ENCODE peak calls at places on chromosomes 5 and 9, in five cellular contexts. Y is fibroblast of the aortic adventitia, M is fibroblast of pulmonary artery, Q is GM12865, U is RWPE2. O is an unnamed sample.

GRCh38 chr5:15943487-15943886 is 236.1 kb downstream of the MARCHF11 start:
- DNase-seq in Y (peak), M (peak), Q (no peak), U (no peak), O (no peak)

GRCh38 chr5:429453-430188 is 13.4 kb upstream of the EXOC3 start:
- DNase-seq in Y (peak), M (peak), Q (no peak), U (peak), O (no peak)

GRCh38 chr5:146066968-146067367 is 38.4 kb downstream of the PLAC8L1 start:
- DNase-seq in Y (no peak), M (no peak), Q (no peak), U (no peak), O (no peak)

GRCh38 chr9:76431601-76432000 is 27.4 kb upstream of the GCNT1 start:
- DNase-seq in Y (no peak), M (no peak), Q (no peak), U (no peak), O (no peak)

GRCh38 chr9:100575765-100576368 is 2.0 kb upstream of the CAVIN4 start:
- DNase-seq in Y (peak), M (peak), Q (no peak), U (no peak), O (peak)

GRCh38 chr5:90899014-90899604 is 340.5 kb downstream of the ADGRV1 start:
- DNase-seq in Y (no peak), M (no peak), Q (no peak), U (no peak), O (no peak)

GRCh38 chr5:97243352-97243751 is 60.3 kb upstream of the RIOK2 start:
- DNase-seq in Y (no peak), M (peak), Q (peak), U (no peak), O (no peak)

GRCh38 chr9:86604741-86605140 is 250.5 kb upstream of the TUT7 start:
- DNase-seq in Y (peak), M (no peak), Q (no peak), U (no peak), O (no peak)

GRCh38 chr5:14011089-14012004 is 66.9 kb upstream of the DNAH5 start:
- DNase-seq in Y (peak), M (peak), Q (peak), U (peak), O (peak)

GRCh38 chr9:114303977-114304376 is 18.9 kb upstream of the ORM1 start:
- DNase-seq in Y (no peak), M (no peak), Q (no peak), U (peak), O (no peak)

GRCh38 chr9:77712533-77713130 is 64.5 kb upstream of the GNA14 start:
- DNase-seq in Y (peak), M (peak), Q (no peak), U (no peak), O (peak)

GRCh38 chr5:38130346-38130745 is 128.0 kb upstream of the EGFLAM start:
- DNase-seq in Y (no peak), M (no peak), Q (no peak), U (no peak), O (no peak)

GRCh38 chr5:68339921-68340321 is 124.4 kb downstream of the PIK3R1 start:
- DNase-seq in Y (no peak), M (peak), Q (no peak), U (no peak), O (no peak)

GRCh38 chr5:84381501-84382362 is 2.9 kb downstream of the EDIL3 start:
- DNase-seq in Y (peak), M (peak), Q (no peak), U (no peak), O (peak)
- H3K4me3 ChIP-seq in Y (peak), M (peak), Q (no peak), U (peak), O (peak)

GRCh38 chr9:95047452-95048224 is 269.9 kb downstream of the FANCC start:
- DNase-seq in Y (no peak), M (no peak), Q (no peak), U (no peak), O (no peak)
- H3K4me3 ChIP-seq in Y (peak), M (no peak), Q (no peak), U (no peak), O (peak)

DNA sequence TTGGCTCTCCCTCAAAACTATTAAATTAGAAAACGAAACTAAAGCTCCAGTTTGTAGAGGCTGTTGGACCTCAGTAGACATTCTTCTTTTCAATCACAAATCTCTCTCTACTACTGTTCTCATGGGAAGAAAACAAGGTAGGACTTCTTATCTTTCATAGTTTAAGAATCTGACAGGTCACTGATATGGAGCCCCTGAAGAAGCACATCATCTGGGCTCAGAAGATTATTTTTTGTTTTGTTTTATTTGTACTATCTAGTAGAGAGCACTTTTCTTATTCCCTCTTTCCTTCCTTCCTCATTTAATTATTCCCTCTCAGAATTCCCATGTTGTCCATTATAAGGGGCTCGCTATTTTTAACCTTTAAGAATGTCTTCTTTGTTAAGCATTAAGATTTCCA is 26.3 kb downstream of the STARD4 start:
- DNase-seq in Y (no peak), M (no peak), Q (no peak), U (no peak), O (no peak)
- H3K4me3 ChIP-seq in Y (no peak), M (no peak), Q (no peak), U (no peak), O (no peak)

GRCh38 chr9:21543187-21543586 is 61.1 kb upstream of the IFNE start:
- DNase-seq in Y (no peak), M (no peak), Q (no peak), U (no peak), O (peak)
- H3K4me3 ChIP-seq in Y (no peak), M (no peak), Q (no peak), U (no peak), O (no peak)

GRCh38 chr5:160471761-160472160 is 50.1 kb downstream of the PTTG1 start:
- DNase-seq in Y (no peak), M (no peak), Q (no peak), U (no peak), O (no peak)

GRCh38 chr5:160470437-160471341 is 49.0 kb downstream of the PTTG1 start:
- DNase-seq in Y (peak), M (peak), Q (peak), U (no peak), O (no peak)

GRCh38 chr5:160468576-160468975 is 46.9 kb downstream of the PTTG1 start:
- DNase-seq in Y (no peak), M (no peak), Q (no peak), U (no peak), O (no peak)

GRCh38 chr5:160467555-160468418 is 46.1 kb downstream of the PTTG1 start:
- DNase-seq in Y (peak), M (peak), Q (peak), U (no peak), O (peak)

GRCh38 chr5:160469156-160470144 is 47.8 kb downstream of the PTTG1 start:
- DNase-seq in Y (no peak), M (no peak), Q (no peak), U (no peak), O (no peak)
- H3K4me3 ChIP-seq in Y (no peak), M (peak), Q (peak), U (no peak), O (no peak)

O was measured in epithelial cell of esophagus.